ENCODE peak calls at places on chromosomes 6 and 20, in four cellular contexts. Q, T, U and Z are unnamed samples.

GRCh38 chr6:167799033-167799933 is 27.4 kb upstream of the AFDN start:
- DNase-seq in Q (no peak), T (peak), U (peak), Z (no peak)

GRCh38 chr6:148317051-148317450 is 25.6 kb upstream of the SASH1 start:
- DNase-seq in Q (no peak), T (no peak), U (no peak), Z (no peak)

GRCh38 chr6:1872649-1873131 is 263.0 kb downstream of the FOXC1 start:
- DNase-seq in Q (no peak), T (no peak), U (peak), Z (no peak)

GRCh38 chr6:154257074-154257473 is 99.5 kb downstream of the IPCEF1 start:
- DNase-seq in Q (no peak), T (no peak), U (no peak), Z (no peak)

GRCh38 chr6:30572078-30572605 is 900 bp downstream of the ABCF1 start:
- DNase-seq in Q (no peak), T (no peak), U (no peak), Z (no peak)

GRCh38 chr6:130968486-130968885 is 94.6 kb downstream of the EPB41L2 start:
- DNase-seq in Q (no peak), T (no peak), U (no peak), Z (no peak)

GRCh38 chr20:51132286-51132810 is 109.4 kb upstream of the KCNG1 start:
- DNase-seq in Q (no peak), T (no peak), U (no peak), Z (no peak)

GRCh38 chr6:44494011-44494501 is 106.5 kb downstream of the CDC5L start:
- DNase-seq in Q (peak), T (no peak), U (no peak), Z (no peak)

GRCh38 chr6:166987930-166988329 is 11.3 kb upstream of the CEP43 start:
- DNase-seq in Q (no peak), T (no peak), U (no peak), Z (no peak)

GRCh38 chr20:34579936-34580587 is 21.5 kb downstream of the MAP1LC3A start:
- DNase-seq in Q (no peak), T (no peak), U (no peak), Z (peak)

GRCh38 chr20:63895886-63896135 is 885 bp downstream of the DNAJC5 start:
- DNase-seq in Q (no peak), T (no peak), U (no peak), Z (no peak)

GRCh38 chr6:31609519-31610406 is 5.3 kb upstream of the AIF1 start:
- DNase-seq in Q (no peak), T (no peak), U (no peak), Z (no peak)

GRCh38 chr20:38075161-38075998 is 41.8 kb downstream of the RPRD1B start:
- DNase-seq in Q (peak), T (no peak), U (no peak), Z (no peak)

GRCh38 chr6:116313377-116313776 is 33.6 kb upstream of the TSPYL1 start:
- DNase-seq in Q (no peak), T (no peak), U (no peak), Z (no peak)

GRCh38 chr6:139376604-139377218 is 2.3 kb upstream of the CITED2 start:
- DNase-seq in Q (peak), T (no peak), U (no peak), Z (no peak)

DNA sequence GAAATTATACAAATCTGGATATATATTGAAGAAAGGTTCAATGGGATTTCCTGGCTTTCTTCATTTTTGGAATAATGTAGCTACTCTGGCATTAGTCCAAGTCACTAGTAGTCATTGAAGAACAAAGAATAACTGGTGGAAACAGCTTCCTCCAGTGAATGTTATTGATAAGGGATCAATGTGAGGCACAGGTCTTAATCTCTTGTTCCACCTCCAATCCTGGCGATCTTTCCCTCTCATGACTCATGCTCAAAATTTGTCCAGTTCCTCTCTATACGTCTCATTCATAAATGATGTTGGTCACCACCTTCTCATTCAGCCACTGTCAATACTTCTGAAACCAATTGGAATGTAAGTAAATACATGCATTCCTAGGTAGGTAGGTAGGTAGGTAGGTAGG is 185.0 kb upstream of the BMP2 start:
- DNase-seq in Q (no peak), T (no peak), U (no peak), Z (no peak)
- TF ChIP-seq MAX in Q (no peak), T (no peak), U (no peak), Z (no peak)

GRCh38 chr6:46095251-46095650 is 34.5 kb upstream of the ENPP4 start:
- DNase-seq in Q (no peak), T (no peak), U (no peak), Z (no peak)

GRCh38 chr6:46091080-46091478 is 38.7 kb upstream of the ENPP4 start:
- DNase-seq in Q (no peak), T (no peak), U (no peak), Z (no peak)

DNA sequence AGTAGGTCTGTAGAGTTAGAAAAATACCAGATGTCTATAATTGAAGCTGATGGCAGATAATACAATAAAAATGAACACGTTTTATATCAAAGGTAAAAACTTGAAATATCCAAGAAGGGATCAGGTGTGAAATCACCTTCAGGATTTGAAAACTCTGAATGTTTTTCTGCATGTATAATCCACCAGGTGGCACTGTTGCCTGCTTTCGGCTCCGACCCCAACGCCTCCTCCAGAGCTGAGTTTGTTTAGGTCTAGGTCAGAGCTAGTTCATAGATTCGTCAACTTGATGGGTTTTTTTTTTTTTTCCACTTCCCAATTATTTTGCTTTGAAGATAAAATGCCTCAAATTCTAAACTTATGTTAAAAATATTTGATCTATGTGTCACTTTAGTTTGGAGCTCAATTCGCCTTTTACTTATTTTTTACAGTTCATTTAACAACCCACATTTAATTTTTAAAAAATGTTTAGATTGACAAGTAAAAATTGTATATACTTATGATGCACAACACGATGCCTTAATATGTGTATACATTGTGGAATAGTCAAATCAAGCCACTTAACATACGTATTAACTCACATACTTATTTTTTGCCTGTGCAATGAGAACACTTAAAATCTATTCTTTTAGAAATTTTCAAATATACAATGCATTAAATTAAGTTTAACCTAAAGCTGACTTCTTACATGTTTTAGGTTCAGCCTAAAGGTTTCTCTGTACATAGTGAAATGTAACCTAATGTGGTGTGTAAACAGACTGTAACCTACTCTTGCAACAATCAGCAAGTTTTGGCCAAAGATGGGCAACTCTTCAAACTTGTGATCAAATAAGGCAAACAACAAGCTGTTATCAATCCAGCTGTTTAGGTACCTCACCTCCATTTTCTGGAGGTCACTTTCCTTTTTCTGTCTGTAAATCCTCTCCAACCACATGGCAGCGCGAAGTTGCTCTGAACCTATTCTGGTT is 39.4 kb upstream of the ENPP4 start:
- DNase-seq in Q (peak), T (peak), U (peak), Z (peak)
- TF ChIP-seq TCF12 in Q (no peak), T (no peak), U (no peak), Z (no peak)

GRCh38 chr6:3869284-3869631 is 20.1 kb downstream of the FAM50B start:
- DNase-seq in Q (peak), T (no peak), U (no peak), Z (no peak)
- TF ChIP-seq MAX in Q (no peak), T (no peak), U (no peak), Z (no peak)

DNA sequence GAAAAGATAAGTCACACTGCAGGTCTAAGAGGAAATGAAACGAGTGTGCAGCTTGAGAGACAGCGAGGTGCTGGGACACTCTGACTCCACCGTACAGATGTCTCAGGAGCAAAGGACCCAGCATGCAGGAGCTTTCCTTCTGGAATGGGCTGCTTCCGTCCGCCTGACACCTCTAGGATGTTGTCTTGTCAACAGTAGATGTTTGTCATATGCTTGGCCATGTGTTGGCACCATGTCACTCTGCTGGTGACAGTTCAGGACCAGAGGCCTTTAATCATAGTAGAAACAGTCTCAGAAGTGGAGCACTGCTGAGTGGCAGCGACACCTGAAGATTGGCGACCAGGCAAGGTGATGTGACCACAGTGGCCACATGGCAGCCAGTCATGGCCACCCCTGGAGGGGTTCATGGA is 46.7 kb downstream of the SLC24A3 start:
- DNase-seq in Q (no peak), T (no peak), U (no peak), Z (no peak)
- TF ChIP-seq TCF12 in Q (no peak), T (no peak), U (no peak), Z (no peak)

GRCh38 chr6:20747996-20748395 is 213.7 kb downstream of the CDKAL1 start:
- DNase-seq in Q (no peak), T (no peak), U (no peak), Z (no peak)
- TF ChIP-seq MAX in Q (no peak), T (no peak), U (no peak), Z (no peak)

GRCh38 chr20:36015806-36016401 is 47.5 kb downstream of the CNBD2 start:
- DNase-seq in Q (no peak), T (no peak), U (no peak), Z (no peak)

GRCh38 chr20:36018208-36018988 is 50.0 kb downstream of the CNBD2 start:
- DNase-seq in Q (peak), T (no peak), U (no peak), Z (no peak)

DNA sequence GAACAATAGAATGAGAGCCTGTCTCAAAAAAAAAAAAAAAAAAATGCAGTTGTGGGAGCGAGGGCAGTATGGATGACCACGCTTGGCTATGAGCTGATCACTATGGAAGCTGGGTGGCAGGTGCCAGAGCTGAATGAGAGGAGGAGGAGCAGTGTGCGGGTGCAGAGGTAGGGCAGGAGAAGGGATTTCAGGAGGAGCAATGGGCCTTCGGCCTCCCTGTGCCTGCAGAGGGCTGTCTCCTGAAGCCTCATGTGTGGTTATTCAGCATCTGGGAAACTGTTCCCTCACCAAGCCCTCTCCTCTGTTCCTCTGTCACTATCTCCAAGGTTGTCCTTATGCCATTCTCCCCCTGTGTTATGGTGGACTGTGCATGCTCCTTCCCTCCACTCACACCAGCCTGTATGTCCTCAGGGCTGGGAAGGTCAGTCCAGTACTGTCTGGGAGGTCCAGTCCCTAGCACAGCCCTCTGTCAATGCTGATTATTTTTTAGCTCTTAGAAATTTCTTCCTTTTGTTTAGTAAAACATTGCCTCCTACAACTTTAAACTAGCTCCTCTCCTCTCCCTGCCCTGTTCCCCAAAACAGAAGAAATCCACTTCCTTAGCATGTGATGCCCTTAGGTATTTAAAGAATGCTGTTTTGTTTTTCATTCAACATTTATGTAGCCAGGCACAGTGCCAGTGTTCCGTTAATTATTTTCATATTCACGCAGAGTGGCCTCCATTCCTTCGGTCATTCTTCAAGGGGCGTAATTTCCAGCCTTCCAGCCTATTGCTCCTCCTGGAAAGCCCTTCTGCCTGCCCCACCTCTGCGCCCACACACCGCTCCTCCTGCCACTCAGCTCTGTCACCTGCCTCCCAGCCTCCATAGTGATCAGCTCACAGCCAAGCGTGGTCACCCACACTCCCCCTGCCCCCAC is 48.9 kb downstream of the CNBD2 start:
- DNase-seq in Q (no peak), T (no peak), U (no peak), Z (no peak)
- TF ChIP-seq TCF12 in Q (no peak), T (no peak), U (peak), Z (no peak)

GRCh38 chr20:60264024-60264709 is 305.9 kb downstream of the CDH26 start:
- DNase-seq in Q (no peak), T (no peak), U (peak), Z (no peak)

GRCh38 chr20:60258255-60258863 is 300.1 kb downstream of the CDH26 start:
- DNase-seq in Q (peak), T (no peak), U (no peak), Z (no peak)

GRCh38 chr20:60261323-60261722 is 303.1 kb downstream of the CDH26 start:
- DNase-seq in Q (no peak), T (no peak), U (no peak), Z (no peak)

GRCh38 chr20:60266184-60266823 is 308.1 kb downstream of the CDH26 start:
- DNase-seq in Q (no peak), T (no peak), U (no peak), Z (no peak)

GRCh38 chr20:60262967-60263603 is 304.9 kb downstream of the CDH26 start:
- DNase-seq in Q (peak), T (peak), U (peak), Z (no peak)
- TF ChIP-seq MAX in Q (no peak), T (no peak), U (no peak), Z (no peak)

GRCh38 chr6:87029711-87030314 is 65.1 kb downstream of the CGA start:
- DNase-seq in Q (peak), T (no peak), U (peak), Z (no peak)
- TF ChIP-seq TCF12 in Q (no peak), T (no peak), U (no peak), Z (no peak)